ENCODE peak calls at places on chromosomes 13 and 19, in five cellular contexts. One of them, this sample, is unnamed.

GRCh38 chr13:94660695-94661324 is 51.5 kb downstream of the SOX21 start:
- DNase-seq in fibroblast of lung: peak
- DNase-seq in A549: peak
- DNase-seq in osteoblast: no peak
- DNase-seq in hepatocyte: no peak
- DNase-seq in this sample: peak

GRCh38 chr13:88857256-88857655 is 1186.1 kb downstream of the SLITRK5 start:
- DNase-seq in fibroblast of lung: peak
- DNase-seq in A549: no peak
- DNase-seq in osteoblast: no peak
- DNase-seq in hepatocyte: no peak
- DNase-seq in this sample: no peak

GRCh38 chr13:41411536-41411935 is 45.8 kb upstream of the RGCC start:
- DNase-seq in fibroblast of lung: peak
- DNase-seq in A549: no peak
- DNase-seq in osteoblast: peak
- DNase-seq in hepatocyte: peak
- DNase-seq in this sample: peak

GRCh38 chr13:68996671-68997030 is 1111.0 kb upstream of the ATXN8OS start:
- DNase-seq in fibroblast of lung: no peak
- DNase-seq in A549: no peak
- DNase-seq in osteoblast: no peak
- DNase-seq in hepatocyte: no peak
- DNase-seq in this sample: no peak

GRCh38 chr13:47005761-47006414 is 109.0 kb upstream of the HTR2A start:
- DNase-seq in fibroblast of lung: no peak
- DNase-seq in A549: no peak
- DNase-seq in osteoblast: peak
- DNase-seq in hepatocyte: no peak
- DNase-seq in this sample: no peak

GRCh38 chr13:111114362-111115050 is 604 bp upstream of the ARHGEF7 start:
- DNase-seq in fibroblast of lung: peak
- DNase-seq in A549: no peak
- DNase-seq in osteoblast: no peak
- DNase-seq in hepatocyte: peak
- DNase-seq in this sample: no peak

GRCh38 chr13:27770809-27771208 is 21.5 kb upstream of the GSX1 start:
- DNase-seq in fibroblast of lung: peak
- DNase-seq in A549: peak
- DNase-seq in osteoblast: no peak
- DNase-seq in hepatocyte: peak
- DNase-seq in this sample: peak

GRCh38 chr19:29277107-29277506 is 64.2 kb upstream of the UQCRFS1 start:
- DNase-seq in fibroblast of lung: no peak
- DNase-seq in A549: no peak
- DNase-seq in osteoblast: no peak
- DNase-seq in hepatocyte: no peak
- DNase-seq in this sample: peak

GRCh38 chr13:71611292-71611691 is 255.7 kb downstream of the DACH1 start:
- DNase-seq in fibroblast of lung: no peak
- DNase-seq in A549: no peak
- DNase-seq in osteoblast: no peak
- DNase-seq in hepatocyte: no peak
- DNase-seq in this sample: no peak

GRCh38 chr13:44086389-44086788 is 206.7 kb downstream of the LACC1 start:
- DNase-seq in fibroblast of lung: no peak
- DNase-seq in A549: no peak
- DNase-seq in osteoblast: no peak
- DNase-seq in hepatocyte: no peak
- DNase-seq in this sample: no peak

GRCh38 chr19:8571006-8571411 is 6.2 kb downstream of the MYO1F start:
- DNase-seq in fibroblast of lung: peak
- DNase-seq in A549: peak
- DNase-seq in osteoblast: peak
- DNase-seq in hepatocyte: no peak
- DNase-seq in this sample: no peak

GRCh38 chr13:43964698-43965097 is 85.0 kb downstream of the LACC1 start:
- DNase-seq in fibroblast of lung: no peak
- DNase-seq in A549: no peak
- DNase-seq in osteoblast: no peak
- DNase-seq in hepatocyte: no peak
- DNase-seq in this sample: no peak

GRCh38 chr13:39616087-39616694 is 13.2 kb upstream of the LHFPL6 start:
- DNase-seq in fibroblast of lung: peak
- DNase-seq in A549: peak
- DNase-seq in osteoblast: no peak
- DNase-seq in hepatocyte: peak
- DNase-seq in this sample: peak

GRCh38 chr19:35459414-35460082 is 11.5 kb downstream of the FFAR2 start:
- DNase-seq in fibroblast of lung: peak
- DNase-seq in A549: no peak
- DNase-seq in osteoblast: no peak
- DNase-seq in hepatocyte: peak
- DNase-seq in this sample: no peak

GRCh38 chr19:46731584-46731983 is 14.3 kb upstream of the FKRP start:
- DNase-seq in fibroblast of lung: no peak
- DNase-seq in A549: no peak
- DNase-seq in osteoblast: no peak
- DNase-seq in hepatocyte: no peak
- DNase-seq in this sample: no peak

GRCh38 chr19:40539070-40539469 is 37.6 kb upstream of the SHKBP1 start:
- DNase-seq in fibroblast of lung: no peak
- DNase-seq in A549: no peak
- DNase-seq in osteoblast: peak
- DNase-seq in hepatocyte: no peak
- DNase-seq in this sample: peak

GRCh38 chr19:6127716-6128335 is 7.6 kb upstream of the ACSBG2 start:
- DNase-seq in fibroblast of lung: peak
- DNase-seq in A549: no peak
- DNase-seq in osteoblast: no peak
- DNase-seq in hepatocyte: no peak
- DNase-seq in this sample: no peak

GRCh38 chr13:102838982-102839381 is 6.8 kb upstream of the ERCC5 start:
- DNase-seq in fibroblast of lung: no peak
- DNase-seq in A549: no peak
- DNase-seq in osteoblast: no peak
- DNase-seq in hepatocyte: no peak
- DNase-seq in this sample: no peak

GRCh38 chr13:79387853-79388252 is 18.2 kb downstream of the RBM26 start:
- DNase-seq in fibroblast of lung: no peak
- DNase-seq in A549: no peak
- DNase-seq in osteoblast: no peak
- DNase-seq in hepatocyte: no peak
- DNase-seq in this sample: no peak

GRCh38 chr13:58992478-58993042 is 1171.2 kb downstream of the DIAPH3 start:
- DNase-seq in fibroblast of lung: no peak
- DNase-seq in A549: no peak
- DNase-seq in osteoblast: no peak
- DNase-seq in hepatocyte: no peak
- DNase-seq in this sample: no peak

GRCh38 chr13:77599351-77599750 is 63.8 kb downstream of the SCEL start:
- DNase-seq in fibroblast of lung: no peak
- DNase-seq in A549: no peak
- DNase-seq in osteoblast: no peak
- DNase-seq in hepatocyte: no peak
- DNase-seq in this sample: no peak

GRCh38 chr19:46426506-46427162 is 2.1 kb downstream of the PNMA8C start:
- DNase-seq in fibroblast of lung: peak
- DNase-seq in A549: peak
- DNase-seq in osteoblast: peak
- DNase-seq in hepatocyte: peak
- DNase-seq in this sample: peak

GRCh38 chr13:78382481-78382880 is 220.9 kb downstream of the POU4F1 start:
- DNase-seq in fibroblast of lung: peak
- DNase-seq in A549: no peak
- DNase-seq in osteoblast: no peak
- DNase-seq in hepatocyte: no peak
- DNase-seq in this sample: no peak

GRCh38 chr19:2132191-2132590 is 19.2 kb downstream of the AP3D1 start:
- DNase-seq in fibroblast of lung: no peak
- DNase-seq in A549: no peak
- DNase-seq in osteoblast: no peak
- DNase-seq in hepatocyte: no peak
- DNase-seq in this sample: no peak

GRCh38 chr19:38266070-38266469 is 1.7 kb downstream of the SPINT2 start:
- DNase-seq in fibroblast of lung: no peak
- DNase-seq in A549: no peak
- DNase-seq in osteoblast: peak
- DNase-seq in hepatocyte: no peak
- DNase-seq in this sample: no peak

DNA sequence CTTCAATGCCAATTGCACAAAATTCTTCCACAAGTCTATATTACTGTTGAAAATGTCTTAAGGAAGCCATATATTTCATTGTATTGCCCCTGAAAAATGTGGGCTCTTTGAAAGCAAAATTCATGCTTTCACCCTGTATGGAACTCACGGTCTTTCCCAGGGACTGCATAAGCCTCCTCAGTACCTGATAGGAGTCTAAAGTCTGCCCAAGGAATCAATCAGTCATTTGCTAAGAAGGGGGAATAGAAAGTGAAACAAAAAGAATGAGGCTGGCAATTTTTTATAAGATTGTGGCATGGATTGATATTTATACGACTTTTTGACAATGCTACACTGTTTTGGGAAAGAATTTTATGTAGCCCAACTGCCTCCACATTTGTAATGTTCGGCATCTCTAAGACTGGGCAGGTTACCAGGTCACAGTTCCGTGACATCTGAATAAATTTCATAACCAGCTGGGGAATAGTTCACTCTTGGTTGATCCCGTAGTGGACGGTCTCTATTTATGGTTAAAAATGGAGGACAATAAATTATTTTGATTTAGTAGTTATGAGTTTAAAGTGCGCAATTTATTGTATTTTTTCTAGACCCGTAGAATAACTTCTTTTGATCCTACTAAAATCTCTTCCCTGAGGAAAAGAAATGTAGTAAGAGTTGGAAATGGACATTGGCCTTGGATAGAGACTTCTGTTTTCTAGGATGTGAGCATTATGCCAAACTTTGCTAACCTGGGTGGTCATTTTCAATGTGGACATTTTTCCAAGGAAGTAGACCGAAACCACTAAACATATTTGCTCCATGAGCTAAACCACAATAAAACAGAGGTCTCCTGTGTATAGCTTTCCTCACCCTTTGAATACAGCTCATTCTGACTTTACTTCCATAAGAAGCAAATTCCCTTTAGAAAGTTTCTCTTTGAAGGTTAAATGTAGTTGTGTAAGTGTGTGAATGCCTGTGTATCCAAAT is 1585.3 kb downstream of the EFNB2 start:
- DNase-seq in fibroblast of lung: peak
- DNase-seq in A549: no peak
- DNase-seq in osteoblast: no peak
- DNase-seq in hepatocyte: no peak
- DNase-seq in this sample: no peak
- H3K4me2 ChIP-seq in fibroblast of lung: no peak
- H3K4me2 ChIP-seq in A549: no peak
- H3K4me2 ChIP-seq in osteoblast: peak
- H3K4me2 ChIP-seq in hepatocyte: no peak
- H3K4me2 ChIP-seq in this sample: no peak

DNA sequence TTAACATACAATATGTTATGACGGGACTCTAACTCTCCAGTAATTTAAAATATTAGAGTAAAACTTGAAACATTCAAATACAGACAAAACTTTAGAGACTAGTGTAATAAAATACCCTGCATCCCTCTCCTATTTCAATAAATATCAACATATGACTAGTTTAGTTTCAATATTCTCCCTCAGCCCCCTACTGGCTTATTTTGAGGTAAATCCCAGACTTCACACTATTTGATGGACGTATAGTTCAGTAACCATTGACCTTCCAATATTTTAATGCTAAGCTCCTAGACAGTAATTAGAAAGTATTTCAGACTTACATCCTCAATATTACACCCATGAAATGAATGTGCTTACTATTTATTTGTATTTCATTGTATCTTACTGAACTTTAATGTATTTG is 180.7 kb upstream of the STARD13 start:
- DNase-seq in fibroblast of lung: no peak
- DNase-seq in A549: no peak
- DNase-seq in osteoblast: no peak
- DNase-seq in hepatocyte: no peak
- DNase-seq in this sample: no peak
- H3K4me2 ChIP-seq in fibroblast of lung: no peak
- H3K4me2 ChIP-seq in A549: no peak
- H3K4me2 ChIP-seq in osteoblast: no peak
- H3K4me2 ChIP-seq in hepatocyte: no peak
- H3K4me2 ChIP-seq in this sample: no peak

GRCh38 chr13:97246596-97246995 is 24.5 kb downstream of the MBNL2 start:
- DNase-seq in fibroblast of lung: no peak
- DNase-seq in A549: no peak
- DNase-seq in osteoblast: no peak
- DNase-seq in hepatocyte: no peak
- DNase-seq in this sample: no peak
- H3K4me2 ChIP-seq in fibroblast of lung: peak
- H3K4me2 ChIP-seq in A549: no peak
- H3K4me2 ChIP-seq in osteoblast: peak
- H3K4me2 ChIP-seq in hepatocyte: peak
- H3K4me2 ChIP-seq in this sample: no peak

DNA sequence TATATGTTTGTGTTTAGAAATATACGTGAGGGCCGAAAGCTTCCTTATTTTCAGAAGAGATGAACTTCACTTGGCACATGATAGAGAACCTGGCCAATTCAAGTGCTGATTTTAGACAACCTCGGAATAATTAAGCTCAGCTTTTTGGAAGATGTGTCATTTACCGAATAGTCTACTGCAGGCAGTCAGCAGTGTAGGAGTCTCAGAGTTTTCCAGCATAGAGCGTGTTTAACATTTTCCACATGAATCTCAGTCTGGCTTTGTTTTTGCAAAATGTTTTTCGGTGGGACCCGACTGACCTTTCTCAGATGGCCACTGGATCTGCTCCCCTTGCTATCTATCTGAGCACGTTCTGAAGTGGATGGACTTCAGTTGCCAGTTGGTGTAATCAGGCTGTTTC is 4.7 kb downstream of the RNASEH2B start:
- DNase-seq in fibroblast of lung: no peak
- DNase-seq in A549: no peak
- DNase-seq in osteoblast: peak
- DNase-seq in hepatocyte: no peak
- DNase-seq in this sample: no peak
- H3K4me2 ChIP-seq in fibroblast of lung: peak
- H3K4me2 ChIP-seq in A549: no peak
- H3K4me2 ChIP-seq in osteoblast: peak
- H3K4me2 ChIP-seq in hepatocyte: peak
- H3K4me2 ChIP-seq in this sample: peak

GRCh38 chr19:55605207-55605636 is 225 bp upstream of the ZNF865 start:
- DNase-seq in fibroblast of lung: peak
- DNase-seq in A549: peak
- DNase-seq in osteoblast: peak
- DNase-seq in hepatocyte: peak
- DNase-seq in this sample: peak
- H3K4me2 ChIP-seq in fibroblast of lung: peak
- H3K4me2 ChIP-seq in A549: peak
- H3K4me2 ChIP-seq in osteoblast: peak
- H3K4me2 ChIP-seq in hepatocyte: peak
- H3K4me2 ChIP-seq in this sample: peak

This sample was measured in Karpas-422.